ENCODE peak calls at places on chromosomes 11 and 22, in nine cellular contexts. R is A549; S is uterus; M is fibroblast of lung; L is spleen; U is IMR-90; E is AG04450; Z is CD8-positive, alpha-beta memory T cell; I is left lung. O is an unnamed sample.

GRCh38 chr11:6391548-6392134 is 1.4 kb downstream of the SMPD1 start:
- DNase-seq in R (no peak), S (no peak), M (no peak), L (peak; percentile 80), U (no peak), E (no peak), Z (no peak), I (no peak), O (no peak)

GRCh38 chr22:43171019-43171491 is 15.9 kb downstream of the TTLL12 start:
- DNase-seq in R (no peak), S (no peak), M (no peak), L (peak; percentile 58), U (no peak), E (no peak), Z (no peak), I (no peak), O (no peak)

GRCh38 chr11:120056301-120057027 is 81.4 kb downstream of the TRIM29 start:
- DNase-seq in R (no peak), S (no peak), M (no peak), L (no peak), U (no peak), E (no peak), Z (no peak), I (no peak), O (peak; percentile 50)

GRCh38 chr11:20125927-20126326 is 34.3 kb downstream of the DBX1 start:
- DNase-seq in R (peak; percentile 29), S (no peak), M (peak; percentile 88), L (no peak), U (peak; percentile 79), E (peak; percentile 24), Z (no peak), I (no peak), O (no peak)

GRCh38 chr11:117273550-117274289 is 17.4 kb upstream of the BACE1-AS start:
- DNase-seq in R (no peak), S (no peak), M (peak; percentile 85), L (no peak), U (peak; percentile 92), E (peak; percentile 67), Z (no peak), I (no peak), O (no peak)

GRCh38 chr11:47248304-47248663 is 330 bp downstream of the ACP2 start:
- DNase-seq in R (no peak), S (no peak), M (peak; percentile 50), L (no peak), U (peak; percentile 57), E (no peak), Z (no peak), I (no peak), O (no peak)

GRCh38 chr22:22776121-22776520 is 111.5 kb upstream of the IGLL5 start:
- DNase-seq in R (no peak), S (no peak), M (no peak), L (no peak), U (no peak), E (no peak), Z (no peak), I (no peak), O (no peak)

GRCh38 chr11:18329196-18329870 is 7.0 kb downstream of the GTF2H1 start:
- DNase-seq in R (no peak), S (no peak), M (peak; percentile 48), L (no peak), U (no peak), E (no peak), Z (no peak), I (no peak), O (no peak)

GRCh38 chr11:36478700-36479329 is 31.3 kb downstream of the TRAF6 start:
- DNase-seq in R (peak; percentile 35), S (peak; percentile 28), M (peak; percentile 43), L (no peak), U (peak; percentile 59), E (no peak), Z (peak; percentile 14), I (no peak), O (no peak)

GRCh38 chr11:35621620-35622019 is 3.4 kb downstream of the FJX1 start:
- DNase-seq in R (no peak), S (no peak), M (no peak), L (no peak), U (no peak), E (no peak), Z (no peak), I (no peak), O (no peak)

GRCh38 chr11:121595717-121596156 is 143.0 kb upstream of the SORL1-AS1 start:
- DNase-seq in R (peak; percentile 8), S (peak; percentile 43), M (peak; percentile 100), L (no peak), U (peak; percentile 100), E (peak; percentile 98), Z (no peak), I (peak; percentile 71), O (no peak)

GRCh38 chr11:76153609-76153949 is 52.7 kb downstream of the WNT11 start:
- DNase-seq in R (no peak), S (no peak), M (peak; percentile 42), L (no peak), U (peak; percentile 40), E (no peak), Z (no peak), I (no peak), O (no peak)

GRCh38 chr11:111177037-111177988 is 68.2 kb upstream of the POU2AF2 start:
- DNase-seq in R (no peak), S (no peak), M (no peak), L (no peak), U (no peak), E (no peak), Z (no peak), I (no peak), O (no peak)

GRCh38 chr11:111167666-111168065 is 77.9 kb upstream of the POU2AF2 start:
- DNase-seq in R (no peak), S (no peak), M (no peak), L (no peak), U (no peak), E (no peak), Z (no peak), I (no peak), O (no peak)

GRCh38 chr11:111176603-111177002 is 68.9 kb upstream of the POU2AF2 start:
- DNase-seq in R (no peak), S (no peak), M (no peak), L (no peak), U (no peak), E (no peak), Z (no peak), I (no peak), O (no peak)

GRCh38 chr11:111170761-111171379 is 74.7 kb upstream of the POU2AF2 start:
- DNase-seq in R (no peak), S (no peak), M (no peak), L (no peak), U (no peak), E (no peak), Z (no peak), I (no peak), O (no peak)

DNA sequence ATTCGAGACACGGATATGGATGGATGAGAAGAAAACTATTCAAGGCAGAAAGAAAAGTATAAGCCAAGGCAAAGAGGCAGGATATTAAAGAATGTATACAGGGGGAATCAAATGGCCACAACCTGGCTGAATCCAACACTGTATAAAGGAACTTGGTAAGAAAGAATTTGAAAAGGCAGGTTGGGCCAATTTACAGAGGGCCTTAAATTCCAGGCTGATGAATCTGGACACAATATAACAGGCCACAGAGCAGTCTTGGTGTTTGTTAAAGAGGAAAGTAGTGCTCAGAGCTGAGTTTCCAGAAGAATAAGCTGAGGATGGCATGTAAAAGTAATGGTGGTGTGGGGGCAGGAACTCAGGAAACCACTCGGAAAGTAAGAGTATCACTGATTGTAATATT is 72.3 kb upstream of the POU2AF2 start:
- DNase-seq in R (no peak), S (no peak), M (peak; percentile 68), L (no peak), U (peak; percentile 35), E (no peak), Z (no peak), I (no peak), O (no peak)
- H3K27ac ChIP-seq in R (no peak overlapping the region), S (no peak overlapping the region), M (no peak overlapping the region), L (no peak overlapping the region), U (no peak overlapping the region), E (no peak overlapping the region), Z (no peak overlapping the region), I (no peak overlapping the region), O (no peak overlapping the region)

DNA sequence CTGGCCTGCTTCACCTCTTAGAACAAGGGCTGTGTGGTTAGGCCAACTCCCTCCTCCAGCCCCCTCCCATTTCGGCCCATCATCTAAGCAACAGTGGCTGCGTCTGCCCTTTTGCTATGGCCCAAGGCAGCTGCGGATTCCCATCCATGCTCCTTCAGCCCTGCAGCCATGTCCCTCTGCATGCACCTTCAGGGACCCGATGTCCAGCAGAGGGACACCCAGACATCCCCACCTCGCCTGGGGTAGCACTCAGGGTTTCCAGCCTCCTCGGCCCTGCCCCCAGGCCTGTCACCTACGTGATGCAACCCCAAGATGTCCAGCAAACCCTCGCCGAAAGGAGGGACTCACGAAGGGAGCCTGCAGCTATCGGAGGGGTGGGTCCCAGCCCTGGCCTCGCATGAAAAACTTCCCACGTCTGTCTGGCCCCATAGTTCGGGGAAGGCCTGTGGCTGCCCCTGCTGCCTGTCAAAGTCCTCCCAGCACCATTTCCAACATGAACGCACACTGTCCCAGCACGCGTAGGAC is 194.4 kb downstream of the CTTN start:
- DNase-seq in R (no peak), S (no peak), M (no peak), L (no peak), U (no peak), E (no peak), Z (no peak), I (no peak), O (no peak)
- H3K27ac ChIP-seq in R (no peak overlapping the region), S (no peak overlapping the region), M (no peak overlapping the region), L (no peak overlapping the region), U (no peak overlapping the region), E (no peak overlapping the region), Z (no peak overlapping the region), I (no peak overlapping the region), O (no peak overlapping the region)

GRCh38 chr11:27287205-27287604 is 75.8 kb downstream of the CCDC34 start:
- DNase-seq in R (no peak), S (no peak), M (no peak), L (no peak), U (no peak), E (no peak), Z (no peak), I (no peak), O (no peak)
- H3K27ac ChIP-seq in R (no peak overlapping the region), S (no peak overlapping the region), M (no peak overlapping the region), L (no peak overlapping the region), U (no peak overlapping the region), E (no peak overlapping the region), Z (no peak overlapping the region), I (no peak overlapping the region), O (no peak overlapping the region)

GRCh38 chr11:61974766-61975631 is 7.6 kb upstream of the FTH1 start:
- DNase-seq in R (no peak), S (no peak), M (peak; percentile 46), L (peak; percentile 40), U (no peak), E (no peak), Z (no peak), I (peak; percentile 40), O (no peak)
- H3K27ac ChIP-seq in R (peak overlapping the region; percentile 97), S (peak overlapping the region; percentile 100), M (no peak overlapping the region), L (peak overlapping the region; percentile 99), U (no peak overlapping the region), E (no peak overlapping the region), Z (no peak overlapping the region), I (no peak overlapping the region), O (no peak overlapping the region)

DNA sequence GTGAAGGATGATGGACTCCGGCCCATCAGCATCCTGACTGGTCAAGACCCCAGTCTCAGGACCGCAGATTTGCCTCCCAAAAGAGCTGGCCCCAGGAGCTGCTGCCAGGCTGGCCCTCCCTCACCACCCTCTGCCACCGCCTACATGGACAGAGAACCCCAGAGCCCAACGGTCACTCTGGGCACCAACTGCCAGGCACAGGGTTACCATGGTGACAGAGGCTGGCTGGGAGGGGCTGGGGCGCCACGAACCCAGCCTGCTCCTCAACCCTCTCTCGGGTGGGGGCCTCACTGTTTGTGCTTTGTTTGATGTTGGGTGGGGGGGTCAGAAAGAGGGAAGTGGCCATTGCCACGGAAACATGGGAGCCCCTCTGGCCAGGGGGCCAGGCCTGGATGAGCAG is 55.8 kb downstream of the ELFN2 start:
- DNase-seq in R (no peak), S (no peak), M (no peak), L (no peak), U (no peak), E (no peak), Z (no peak), I (no peak), O (no peak)
- H3K27ac ChIP-seq in R (no peak overlapping the region), S (no peak overlapping the region), M (no peak overlapping the region), L (no peak overlapping the region), U (no peak overlapping the region), E (no peak overlapping the region), Z (no peak overlapping the region), I (no peak overlapping the region), O (no peak overlapping the region)

O was measured in suprapubic skin.